ENCODE peak calls at places on chromosomes 5 and 9, in ten cellular contexts. One of them, this sample, is unnamed. For H3K4me1, the result is how much of the 10 kb centered on the place peaks cover.

GRCh38 chr5:162641142-162641813 is 573.7 kb downstream of the GABRG2 start:
- DNase-seq in PC-3: no peak
- DNase-seq in OCI-LY7: no peak
- DNase-seq in GM23338: peak
- DNase-seq in H9: no peak
- DNase-seq in HCT116: no peak
- DNase-seq in hepatocyte: no peak
- DNase-seq in neuronal stem cell: no peak
- DNase-seq in GM23248: no peak
- DNase-seq in endothelial cell of umbilical vein: no peak
- DNase-seq in this sample: no peak

GRCh38 chr5:181160144-181160754 is 12.9 kb downstream of the OR2V2 start:
- DNase-seq in GM23338: peak
- DNase-seq in H9: peak
- DNase-seq in PC-3: peak
- DNase-seq in GM23248: peak
- DNase-seq in HCT116: no peak
- DNase-seq in hepatocyte: peak
- DNase-seq in OCI-LY7: peak
- DNase-seq in endothelial cell of umbilical vein: no peak
- DNase-seq in neuronal stem cell: peak
- DNase-seq in this sample: no peak

GRCh38 chr9:71769175-71770165 is 1.2 kb upstream of the CEMIP2 start:
- DNase-seq in PC-3: peak
- DNase-seq in GM23248: peak
- DNase-seq in endothelial cell of umbilical vein: peak
- DNase-seq in hepatocyte: peak
- DNase-seq in neuronal stem cell: no peak
- DNase-seq in HCT116: peak
- DNase-seq in OCI-LY7: peak
- DNase-seq in H9: peak
- DNase-seq in GM23338: peak
- DNase-seq in this sample: peak

GRCh38 chr9:124624735-124624992 is 117.5 kb upstream of the NR5A1 start:
- DNase-seq in GM23248: no peak
- DNase-seq in HCT116: no peak
- DNase-seq in neuronal stem cell: no peak
- DNase-seq in H9: no peak
- DNase-seq in GM23338: no peak
- DNase-seq in OCI-LY7: no peak
- DNase-seq in hepatocyte: no peak
- DNase-seq in endothelial cell of umbilical vein: no peak
- DNase-seq in PC-3: no peak
- DNase-seq in this sample: no peak

GRCh38 chr5:150263801-150264621 is 25.6 kb downstream of the CAMK2A start:
- DNase-seq in GM23338: no peak
- DNase-seq in H9: no peak
- DNase-seq in PC-3: peak
- DNase-seq in hepatocyte: peak
- DNase-seq in HCT116: peak
- DNase-seq in OCI-LY7: no peak
- DNase-seq in endothelial cell of umbilical vein: peak
- DNase-seq in neuronal stem cell: no peak
- DNase-seq in GM23248: peak
- DNase-seq in this sample: peak

GRCh38 chr9:130026583-130027427 is 16.2 kb downstream of the FNBP1 start:
- DNase-seq in H9: no peak
- DNase-seq in GM23338: no peak
- DNase-seq in endothelial cell of umbilical vein: no peak
- DNase-seq in GM23248: no peak
- DNase-seq in PC-3: no peak
- DNase-seq in hepatocyte: no peak
- DNase-seq in HCT116: no peak
- DNase-seq in OCI-LY7: peak
- DNase-seq in neuronal stem cell: no peak
- DNase-seq in this sample: no peak

GRCh38 chr5:53151713-53152458 is 42.3 kb upstream of the MOCS2 start:
- DNase-seq in PC-3: peak
- DNase-seq in GM23248: peak
- DNase-seq in neuronal stem cell: no peak
- DNase-seq in endothelial cell of umbilical vein: peak
- DNase-seq in OCI-LY7: no peak
- DNase-seq in HCT116: no peak
- DNase-seq in GM23338: no peak
- DNase-seq in hepatocyte: peak
- DNase-seq in H9: no peak
- DNase-seq in this sample: no peak

GRCh38 chr5:163914911-163915310 is 409.5 kb downstream of the MAT2B start:
- DNase-seq in H9: peak
- DNase-seq in OCI-LY7: peak
- DNase-seq in GM23338: no peak
- DNase-seq in hepatocyte: peak
- DNase-seq in GM23248: no peak
- DNase-seq in PC-3: no peak
- DNase-seq in neuronal stem cell: no peak
- DNase-seq in endothelial cell of umbilical vein: no peak
- DNase-seq in HCT116: no peak
- DNase-seq in this sample: no peak

GRCh38 chr5:5018560-5018935 is 121.6 kb upstream of the ADAMTS16 start:
- DNase-seq in PC-3: peak
- DNase-seq in hepatocyte: no peak
- DNase-seq in neuronal stem cell: no peak
- DNase-seq in GM23338: no peak
- DNase-seq in GM23248: peak
- DNase-seq in HCT116: no peak
- DNase-seq in endothelial cell of umbilical vein: no peak
- DNase-seq in OCI-LY7: no peak
- DNase-seq in H9: no peak
- DNase-seq in this sample: no peak

GRCh38 chr5:31823477-31823876 is 184.5 kb downstream of the PDZD2 start:
- DNase-seq in GM23338: peak
- DNase-seq in OCI-LY7: no peak
- DNase-seq in endothelial cell of umbilical vein: no peak
- DNase-seq in PC-3: no peak
- DNase-seq in H9: no peak
- DNase-seq in HCT116: no peak
- DNase-seq in hepatocyte: no peak
- DNase-seq in GM23248: no peak
- DNase-seq in neuronal stem cell: no peak
- DNase-seq in this sample: no peak

GRCh38 chr9:2570615-2571479 is 50.7 kb upstream of the VLDLR start:
- DNase-seq in H9: no peak
- DNase-seq in hepatocyte: peak
- DNase-seq in GM23338: no peak
- DNase-seq in neuronal stem cell: no peak
- DNase-seq in OCI-LY7: no peak
- DNase-seq in endothelial cell of umbilical vein: peak
- DNase-seq in PC-3: peak
- DNase-seq in HCT116: peak
- DNase-seq in GM23248: peak
- DNase-seq in this sample: peak

GRCh38 chr9:90032296-90033029 is 427.7 kb downstream of the GADD45G start:
- DNase-seq in HCT116: no peak
- DNase-seq in H9: no peak
- DNase-seq in neuronal stem cell: no peak
- DNase-seq in endothelial cell of umbilical vein: no peak
- DNase-seq in GM23248: no peak
- DNase-seq in GM23338: no peak
- DNase-seq in OCI-LY7: no peak
- DNase-seq in hepatocyte: no peak
- DNase-seq in PC-3: no peak
- DNase-seq in this sample: no peak

GRCh38 chr9:97954550-97954989 is 16.6 kb upstream of the HEMGN start:
- DNase-seq in GM23338: peak
- DNase-seq in HCT116: peak
- DNase-seq in H9: peak
- DNase-seq in hepatocyte: peak
- DNase-seq in PC-3: peak
- DNase-seq in neuronal stem cell: peak
- DNase-seq in endothelial cell of umbilical vein: peak
- DNase-seq in GM23248: peak
- DNase-seq in OCI-LY7: peak
- DNase-seq in this sample: peak

GRCh38 chr5:77643654-77644404 is 5.3 kb upstream of the OTP start:
- DNase-seq in GM23338: peak
- DNase-seq in endothelial cell of umbilical vein: no peak
- DNase-seq in GM23248: no peak
- DNase-seq in OCI-LY7: no peak
- DNase-seq in HCT116: no peak
- DNase-seq in neuronal stem cell: no peak
- DNase-seq in hepatocyte: no peak
- DNase-seq in H9: no peak
- DNase-seq in PC-3: no peak
- DNase-seq in this sample: no peak

GRCh38 chr5:41368158-41368557 is 142.2 kb downstream of the PLCXD3 start:
- DNase-seq in GM23248: peak
- DNase-seq in GM23338: no peak
- DNase-seq in OCI-LY7: no peak
- DNase-seq in endothelial cell of umbilical vein: no peak
- DNase-seq in HCT116: no peak
- DNase-seq in neuronal stem cell: no peak
- DNase-seq in hepatocyte: no peak
- DNase-seq in H9: no peak
- DNase-seq in PC-3: peak
- DNase-seq in this sample: no peak

GRCh38 chr9:127586537-127586936 is 25.5 kb upstream of the STXBP1 start:
- DNase-seq in endothelial cell of umbilical vein: peak
- DNase-seq in GM23338: peak
- DNase-seq in PC-3: peak
- DNase-seq in H9: peak
- DNase-seq in GM23248: peak
- DNase-seq in OCI-LY7: peak
- DNase-seq in neuronal stem cell: peak
- DNase-seq in hepatocyte: peak
- DNase-seq in HCT116: no peak
- DNase-seq in this sample: peak

GRCh38 chr9:129962889-129963703 is 79.9 kb downstream of the FNBP1 start:
- DNase-seq in H9: peak
- DNase-seq in hepatocyte: no peak
- DNase-seq in endothelial cell of umbilical vein: peak
- DNase-seq in neuronal stem cell: no peak
- DNase-seq in OCI-LY7: peak
- DNase-seq in GM23338: peak
- DNase-seq in HCT116: no peak
- DNase-seq in GM23248: peak
- DNase-seq in PC-3: peak
- DNase-seq in this sample: no peak

GRCh38 chr9:93302586-93303257 is 118.8 kb downstream of the WNK2 start:
- DNase-seq in neuronal stem cell: peak
- DNase-seq in OCI-LY7: peak
- DNase-seq in GM23248: peak
- DNase-seq in H9: peak
- DNase-seq in PC-3: peak
- DNase-seq in hepatocyte: peak
- DNase-seq in endothelial cell of umbilical vein: peak
- DNase-seq in HCT116: peak
- DNase-seq in GM23338: peak
- DNase-seq in this sample: peak

GRCh38 chr5:171521219-171521633 is 101.8 kb downstream of the FGF18 start:
- DNase-seq in GM23338: peak
- DNase-seq in HCT116: peak
- DNase-seq in endothelial cell of umbilical vein: peak
- DNase-seq in PC-3: peak
- DNase-seq in neuronal stem cell: no peak
- DNase-seq in hepatocyte: peak
- DNase-seq in GM23248: peak
- DNase-seq in OCI-LY7: no peak
- DNase-seq in H9: peak
- DNase-seq in this sample: peak

GRCh38 chr9:110256142-110256391 is 240 bp downstream of the TXN start:
- DNase-seq in HCT116: no peak
- DNase-seq in endothelial cell of umbilical vein: no peak
- DNase-seq in OCI-LY7: no peak
- DNase-seq in neuronal stem cell: no peak
- DNase-seq in GM23248: no peak
- DNase-seq in hepatocyte: no peak
- DNase-seq in H9: no peak
- DNase-seq in PC-3: no peak
- DNase-seq in GM23338: no peak
- DNase-seq in this sample: no peak
- H2AFZ ChIP-seq in HCT116: no peak
- H2AFZ ChIP-seq in endothelial cell of umbilical vein: peak
- H2AFZ ChIP-seq in OCI-LY7: peak
- H2AFZ ChIP-seq in neuronal stem cell: peak
- H2AFZ ChIP-seq in GM23248: peak
- H2AFZ ChIP-seq in hepatocyte: peak
- H2AFZ ChIP-seq in H9: no peak
- H2AFZ ChIP-seq in PC-3: peak
- H2AFZ ChIP-seq in GM23338: peak
- H2AFZ ChIP-seq in this sample: peak

GRCh38 chr9:37990404-37991015 is 78.5 kb downstream of the SHB start:
- DNase-seq in neuronal stem cell: no peak
- DNase-seq in GM23338: no peak
- DNase-seq in hepatocyte: no peak
- DNase-seq in PC-3: no peak
- DNase-seq in HCT116: no peak
- DNase-seq in OCI-LY7: no peak
- DNase-seq in GM23248: no peak
- DNase-seq in endothelial cell of umbilical vein: no peak
- DNase-seq in H9: no peak
- DNase-seq in this sample: no peak
- H3K27ac ChIP-seq in neuronal stem cell: no peak
- H3K27ac ChIP-seq in GM23338: no peak
- H3K27ac ChIP-seq in hepatocyte: no peak
- H3K27ac ChIP-seq in PC-3: no peak
- H3K27ac ChIP-seq in HCT116: no peak
- H3K27ac ChIP-seq in OCI-LY7: no peak
- H3K27ac ChIP-seq in GM23248: no peak
- H3K27ac ChIP-seq in endothelial cell of umbilical vein: peak
- H3K27ac ChIP-seq in H9: no peak
- H3K27ac ChIP-seq in this sample: no peak

DNA sequence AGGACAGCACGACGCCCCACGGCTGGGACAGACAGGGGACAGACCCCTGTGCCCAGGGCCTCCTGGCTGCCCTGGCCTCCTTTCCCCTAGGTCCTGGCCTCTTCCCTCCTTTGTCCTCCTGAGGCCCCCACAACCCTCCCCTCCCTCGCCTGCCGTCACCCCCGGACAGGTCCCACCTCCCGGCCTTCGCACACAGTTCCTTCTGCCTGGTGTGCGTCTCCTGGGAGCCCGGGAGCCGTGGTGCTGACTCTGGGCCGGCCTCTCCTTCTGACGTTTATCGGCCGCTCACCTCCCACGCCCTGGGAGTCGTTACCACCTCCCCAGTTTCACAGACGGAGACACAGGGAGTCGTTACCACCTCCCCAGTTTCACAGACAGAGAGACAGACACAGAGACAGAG is 25.1 kb upstream of the NOTCH1 start:
- DNase-seq in HCT116: no peak
- DNase-seq in endothelial cell of umbilical vein: no peak
- DNase-seq in GM23248: no peak
- DNase-seq in GM23338: no peak
- DNase-seq in neuronal stem cell: no peak
- DNase-seq in H9: no peak
- DNase-seq in PC-3: no peak
- DNase-seq in hepatocyte: no peak
- DNase-seq in OCI-LY7: no peak
- DNase-seq in this sample: no peak
- H3K4me1 ChIP-seq in HCT116: under half
- H3K4me1 ChIP-seq in endothelial cell of umbilical vein: under half
- H3K4me1 ChIP-seq in GM23248: under half
- H3K4me1 ChIP-seq in GM23338: under half
- H3K4me1 ChIP-seq in neuronal stem cell: half or more
- H3K4me1 ChIP-seq in H9: under half
- H3K4me1 ChIP-seq in PC-3: under half
- H3K4me1 ChIP-seq in hepatocyte: under half
- H3K4me1 ChIP-seq in OCI-LY7: under half
- H3K4me1 ChIP-seq in this sample: under half

GRCh38 chr5:100761192-100761591 is 141.9 kb downstream of the ST8SIA4 start:
- DNase-seq in HCT116: no peak
- DNase-seq in hepatocyte: no peak
- DNase-seq in H9: no peak
- DNase-seq in GM23248: peak
- DNase-seq in GM23338: no peak
- DNase-seq in OCI-LY7: no peak
- DNase-seq in neuronal stem cell: no peak
- DNase-seq in endothelial cell of umbilical vein: no peak
- DNase-seq in PC-3: peak
- DNase-seq in this sample: no peak
- H2AFZ ChIP-seq in HCT116: no peak
- H2AFZ ChIP-seq in hepatocyte: no peak
- H2AFZ ChIP-seq in H9: no peak
- H2AFZ ChIP-seq in GM23248: no peak
- H2AFZ ChIP-seq in GM23338: no peak
- H2AFZ ChIP-seq in OCI-LY7: no peak
- H2AFZ ChIP-seq in neuronal stem cell: no peak
- H2AFZ ChIP-seq in endothelial cell of umbilical vein: no peak
- H2AFZ ChIP-seq in PC-3: peak
- H2AFZ ChIP-seq in this sample: no peak

This sample was measured in PC-9.